ENCODE peak calls at places on chromosomes 2 and 18, in nine cellular contexts. T is CD4-positive, alpha-beta T cell; C is T-helper 2 cell; U is PC-3; Q is small intestine; D is NCI-H460; X is C1 segment of cervical spinal cord; N is stimulated activated CD4-positive, alpha-beta T cell treated with anti-CD3 and anti-CD28 coated beads, Interleukin-1b, Interleukin-23, amount 100 ng/mL, for 24 hours; O is memory B cell. V is an unnamed sample.

GRCh38 chr2:73640537-73640936 is 1.7 kb downstream of the NAT8 start:
- DNase-seq in T (no peak), C (no peak), U (peak), Q (no peak), D (no peak), X (no peak), N (no peak), O (no peak), V (no peak)

GRCh38 chr2:112153179-112153490 is 14.9 kb downstream of the FBLN7 start:
- DNase-seq in T (no peak), C (no peak), U (no peak), Q (no peak), D (no peak), X (no peak), N (no peak), O (no peak), V (no peak)

GRCh38 chr18:36392163-36392887 is 94.8 kb downstream of the FHOD3 start:
- DNase-seq in T (no peak), C (no peak), U (no peak), Q (no peak), D (no peak), X (no peak), N (no peak), O (no peak), V (no peak)

GRCh38 chr2:127578411-127578810 is 42.9 kb downstream of the MYO7B start:
- DNase-seq in T (no peak), C (no peak), U (no peak), Q (no peak), D (no peak), X (no peak), N (no peak), O (no peak), V (no peak)

GRCh38 chr2:95231723-95232122 is 24.4 kb downstream of the ZNF892 start:
- DNase-seq in T (no peak), C (no peak), U (peak), Q (peak), D (peak), X (no peak), N (no peak), O (no peak), V (no peak)

GRCh38 chr2:14418110-14418509 is 214.4 kb upstream of the LRATD1 start:
- DNase-seq in T (no peak), C (no peak), U (no peak), Q (no peak), D (no peak), X (no peak), N (no peak), O (no peak), V (no peak)

GRCh38 chr2:70692256-70692655 is 75.7 kb downstream of the ADD2 start:
- DNase-seq in T (no peak), C (no peak), U (no peak), Q (no peak), D (no peak), X (no peak), N (no peak), O (no peak), V (no peak)

GRCh38 chr2:159613515-159614336 is 2.6 kb downstream of the BAZ2B start:
- DNase-seq in T (no peak), C (no peak), U (peak), Q (peak), D (no peak), X (no peak), N (no peak), O (no peak), V (no peak)

GRCh38 chr18:47150824-47151366 is 595 bp upstream of the HDHD2 start:
- DNase-seq in T (peak), C (no peak), U (peak), Q (no peak), D (no peak), X (peak), N (no peak), O (no peak), V (no peak)

GRCh38 chr18:3624546-3624817 is 174.5 kb downstream of the TGIF1 start:
- DNase-seq in T (no peak), C (no peak), U (no peak), Q (no peak), D (no peak), X (no peak), N (no peak), O (no peak), V (no peak)

GRCh38 chr2:99818842-99819241 is 323.5 kb downstream of the AFF3 start:
- DNase-seq in T (no peak), C (no peak), U (peak), Q (peak), D (no peak), X (no peak), N (no peak), O (no peak), V (no peak)

GRCh38 chr2:128732976-128733431 is 414.3 kb upstream of the HS6ST1 start:
- DNase-seq in T (no peak), C (no peak), U (no peak), Q (no peak), D (peak), X (no peak), N (no peak), O (no peak), V (peak)

GRCh38 chr2:187051350-187051749 is 202.4 kb upstream of the ZSWIM2 start:
- DNase-seq in T (no peak), C (no peak), U (no peak), Q (no peak), D (no peak), X (no peak), N (no peak), O (no peak), V (no peak)

GRCh38 chr2:177832611-177833133 is 239.9 kb downstream of the PDE11A start:
- DNase-seq in T (no peak), C (no peak), U (no peak), Q (peak), D (no peak), X (no peak), N (no peak), O (no peak), V (no peak)

GRCh38 chr2:95271381-95271971 is 2.8 kb upstream of the PROM2 start:
- DNase-seq in T (peak), C (no peak), U (no peak), Q (no peak), D (no peak), X (no peak), N (no peak), O (no peak), V (no peak)

GRCh38 chr18:26532367-26533340 is 15.7 kb downstream of the KCTD1 start:
- DNase-seq in T (no peak), C (no peak), U (no peak), Q (no peak), D (no peak), X (no peak), N (no peak), O (no peak), V (no peak)

V was measured in tibial nerve.